ENCODE peak calls at places on chromosomes 11 and 22, in four cellular contexts. A is HepG2, M is K562, F is HCT116. X is an unnamed sample. For H3K27me3, the result is how much of the 10 kb centered on the place peaks cover.

GRCh38 chr11:109249597-109249996 is 172.4 kb upstream of the C11orf87 start:
- DNase-seq in A (no peak), M (no peak), F (no peak), X (no peak)

GRCh38 chr11:85815186-85815911 is 4.4 kb upstream of the SYTL2 start:
- DNase-seq in A (no peak), M (no peak), F (no peak), X (no peak)

GRCh38 chr11:3723014-3723708 is 52.0 kb upstream of the CHRNA10 start:
- DNase-seq in A (no peak), M (no peak), F (no peak), X (peak)

GRCh38 chr11:73249304-73249703 is 22.8 kb upstream of the P2RY6 start:
- DNase-seq in A (no peak), M (no peak), F (no peak), X (no peak)

GRCh38 chr22:30344447-30345200 is 12.1 kb downstream of the SF3A1 start:
- DNase-seq in A (no peak), M (no peak), F (no peak), X (no peak)

GRCh38 chr22:41777749-41778395 is 22.6 kb upstream of the CCDC134 start:
- DNase-seq in A (no peak), M (no peak), F (no peak), X (no peak)

GRCh38 chr11:8225589-8226036 is 38.1 kb downstream of the LMO1 start:
- DNase-seq in A (peak), M (peak), F (peak), X (peak)

GRCh38 chr11:26522912-26523610 is 49.0 kb downstream of the MUC15 start:
- DNase-seq in A (peak), M (no peak), F (no peak), X (peak)

GRCh38 chr11:128582496-128583366 is 4.6 kb downstream of the ETS1 start:
- DNase-seq in A (no peak), M (no peak), F (no peak), X (peak)

GRCh38 chr11:117443269-117444186 is 115.9 kb downstream of the CEP164 start:
- DNase-seq in A (peak), M (peak), F (no peak), X (no peak)
- TF ChIP-seq TCF7L2 in A (no peak), M (no peak), F (no peak), X (no peak)

GRCh38 chr22:38291201-38291777 is 18.5 kb upstream of the TMEM184B start:
- DNase-seq in A (no peak), M (no peak), F (no peak), X (no peak)

GRCh38 chr22:38289583-38290082 is 16.8 kb upstream of the TMEM184B start:
- DNase-seq in A (no peak), M (no peak), F (no peak), X (no peak)

GRCh38 chr22:38286915-38287669 is 14.3 kb upstream of the TMEM184B start:
- DNase-seq in A (no peak), M (no peak), F (no peak), X (no peak)

GRCh38 chr22:38292694-38293093 is 19.9 kb upstream of the TMEM184B start:
- DNase-seq in A (no peak), M (no peak), F (no peak), X (no peak)

GRCh38 chr22:38290347-38290746 is 17.5 kb upstream of the TMEM184B start:
- DNase-seq in A (no peak), M (no peak), F (no peak), X (no peak)
- H3K4me3 ChIP-seq in A (no peak), M (no peak), F (no peak), X (no peak)

GRCh38 chr22:39558254-39558727 is 12.3 kb upstream of the CACNA1I start:
- DNase-seq in A (no peak), M (no peak), F (no peak), X (no peak)
- H3K27me3 ChIP-seq in A (under half), M (under half), F (under half), X (under half)

GRCh38 chr11:63023851-63024648 is 8.4 kb upstream of the SLC22A8 start:
- DNase-seq in A (peak), M (peak), F (peak), X (peak)
- TF ChIP-seq TCF7L2 in A (no peak), M (no peak), F (no peak), X (no peak)